ENCODE peak calls at places on chromosomes 11 and 22, in nine cellular contexts. One of them, this sample, is unnamed.
A peak's percentile ranks its signal among the peaks of the same experiment; 100 is the strongest.

GRCh38 chr11:5423131-5423530 is 1.2 kb downstream of the OR51Q1 start:
- DNase-seq in PC-9: no peak
- DNase-seq in WERI-Rb-1: no peak
- DNase-seq in tibial nerve: no peak
- DNase-seq in stomach: no peak
- DNase-seq in PC-3: no peak
- DNase-seq in colonic mucosa: no peak
- DNase-seq in heart left ventricle: no peak
- DNase-seq in cardiac muscle cell: no peak
- DNase-seq in this sample: no peak

GRCh38 chr22:19807161-19807913 is 46.8 kb downstream of the TBX1 start:
- DNase-seq in PC-9: no peak
- DNase-seq in WERI-Rb-1: no peak
- DNase-seq in tibial nerve: no peak
- DNase-seq in stomach: no peak
- DNase-seq in PC-3: no peak
- DNase-seq in colonic mucosa: no peak
- DNase-seq in heart left ventricle: no peak
- DNase-seq in cardiac muscle cell: no peak
- DNase-seq in this sample: no peak

GRCh38 chr22:35043251-35043931 is 22.6 kb upstream of the ISX start:
- DNase-seq in PC-9: no peak
- DNase-seq in WERI-Rb-1: no peak
- DNase-seq in tibial nerve: no peak
- DNase-seq in stomach: no peak
- DNase-seq in PC-3: peak; percentile 18
- DNase-seq in colonic mucosa: no peak
- DNase-seq in heart left ventricle: no peak
- DNase-seq in cardiac muscle cell: peak; percentile 23
- DNase-seq in this sample: peak; percentile 7

GRCh38 chr11:2799881-2800654 is 85.5 kb downstream of the CDKN1C start:
- DNase-seq in PC-9: peak; percentile 63
- DNase-seq in WERI-Rb-1: peak; percentile 4
- DNase-seq in tibial nerve: peak; percentile 9
- DNase-seq in stomach: peak; percentile 38
- DNase-seq in PC-3: no peak
- DNase-seq in colonic mucosa: peak; percentile 15
- DNase-seq in heart left ventricle: peak; percentile 21
- DNase-seq in cardiac muscle cell: no peak
- DNase-seq in this sample: no peak

GRCh38 chr22:34812631-34813030 is 253.3 kb upstream of the ISX start:
- DNase-seq in PC-9: no peak
- DNase-seq in WERI-Rb-1: no peak
- DNase-seq in tibial nerve: no peak
- DNase-seq in stomach: no peak
- DNase-seq in PC-3: no peak
- DNase-seq in colonic mucosa: no peak
- DNase-seq in heart left ventricle: no peak
- DNase-seq in cardiac muscle cell: no peak
- DNase-seq in this sample: no peak

GRCh38 chr11:10920205-10920604 is 62.4 kb upstream of the ZBED5 start:
- DNase-seq in PC-9: no peak
- DNase-seq in WERI-Rb-1: peak; percentile 70
- DNase-seq in tibial nerve: no peak
- DNase-seq in stomach: no peak
- DNase-seq in PC-3: no peak
- DNase-seq in colonic mucosa: no peak
- DNase-seq in heart left ventricle: no peak
- DNase-seq in cardiac muscle cell: no peak
- DNase-seq in this sample: no peak

GRCh38 chr22:35368386-35368785 is 12.5 kb upstream of the HMOX1 start:
- DNase-seq in PC-9: peak; percentile 60
- DNase-seq in WERI-Rb-1: no peak
- DNase-seq in tibial nerve: no peak
- DNase-seq in stomach: no peak
- DNase-seq in PC-3: no peak
- DNase-seq in colonic mucosa: peak; percentile 68
- DNase-seq in heart left ventricle: no peak
- DNase-seq in cardiac muscle cell: no peak
- DNase-seq in this sample: no peak

GRCh38 chr11:44568706-44569473 is 3.4 kb downstream of the CD82 start:
- DNase-seq in PC-9: peak; percentile 61
- DNase-seq in WERI-Rb-1: no peak
- DNase-seq in tibial nerve: peak; percentile 35
- DNase-seq in stomach: peak; percentile 75
- DNase-seq in PC-3: peak; percentile 81
- DNase-seq in colonic mucosa: peak; percentile 67
- DNase-seq in heart left ventricle: peak; percentile 83
- DNase-seq in cardiac muscle cell: no peak
- DNase-seq in this sample: peak; percentile 88

GRCh38 chr11:33742249-33742851 is 6.1 kb upstream of the CD59 start:
- DNase-seq in PC-9: no peak
- DNase-seq in WERI-Rb-1: no peak
- DNase-seq in tibial nerve: no peak
- DNase-seq in stomach: no peak
- DNase-seq in PC-3: peak; percentile 60
- DNase-seq in colonic mucosa: no peak
- DNase-seq in heart left ventricle: no peak
- DNase-seq in cardiac muscle cell: no peak
- DNase-seq in this sample: no peak

GRCh38 chr22:19035474-19036228 is 86.6 kb downstream of the DGCR2 start:
- DNase-seq in PC-9: no peak
- DNase-seq in WERI-Rb-1: peak; percentile 68
- DNase-seq in tibial nerve: no peak
- DNase-seq in stomach: peak; percentile 23
- DNase-seq in PC-3: no peak
- DNase-seq in colonic mucosa: no peak
- DNase-seq in heart left ventricle: peak; percentile 22
- DNase-seq in cardiac muscle cell: peak; percentile 63
- DNase-seq in this sample: no peak

GRCh38 chr11:61294717-61295595 is at the start of gene VWCE:
- DNase-seq in PC-9: peak; percentile 69
- DNase-seq in WERI-Rb-1: peak; percentile 81
- DNase-seq in tibial nerve: no peak
- DNase-seq in stomach: peak; percentile 71
- DNase-seq in PC-3: peak; percentile 55
- DNase-seq in colonic mucosa: peak; percentile 48
- DNase-seq in heart left ventricle: peak; percentile 69
- DNase-seq in cardiac muscle cell: peak; percentile 86
- DNase-seq in this sample: peak; percentile 45

GRCh38 chr22:48702573-48703264 is 1125.0 kb downstream of the BRD1 start:
- DNase-seq in PC-9: no peak
- DNase-seq in WERI-Rb-1: no peak
- DNase-seq in tibial nerve: peak; percentile 63
- DNase-seq in stomach: peak; percentile 31
- DNase-seq in PC-3: no peak
- DNase-seq in colonic mucosa: no peak
- DNase-seq in heart left ventricle: peak; percentile 22
- DNase-seq in cardiac muscle cell: no peak
- DNase-seq in this sample: no peak

GRCh38 chr22:44291265-44292006 is 21.3 kb downstream of the SHISAL1 start:
- DNase-seq in PC-9: no peak
- DNase-seq in WERI-Rb-1: no peak
- DNase-seq in tibial nerve: no peak
- DNase-seq in stomach: no peak
- DNase-seq in PC-3: no peak
- DNase-seq in colonic mucosa: no peak
- DNase-seq in heart left ventricle: no peak
- DNase-seq in cardiac muscle cell: no peak
- DNase-seq in this sample: no peak

GRCh38 chr11:75161506-75161905 is 10.6 kb downstream of the SLCO2B1 start:
- DNase-seq in PC-9: no peak
- DNase-seq in WERI-Rb-1: no peak
- DNase-seq in tibial nerve: no peak
- DNase-seq in stomach: no peak
- DNase-seq in PC-3: no peak
- DNase-seq in colonic mucosa: no peak
- DNase-seq in heart left ventricle: no peak
- DNase-seq in cardiac muscle cell: no peak
- DNase-seq in this sample: no peak
- H3K27ac ChIP-seq in PC-9: no peak overlapping the region
- H3K27ac ChIP-seq in WERI-Rb-1: no peak overlapping the region
- H3K27ac ChIP-seq in tibial nerve: peak overlapping the region; percentile 58
- H3K27ac ChIP-seq in stomach: peak overlapping the region; percentile 11
- H3K27ac ChIP-seq in PC-3: no peak overlapping the region
- H3K27ac ChIP-seq in colonic mucosa: no peak overlapping the region
- H3K27ac ChIP-seq in heart left ventricle: peak overlapping the region; percentile 46
- H3K27ac ChIP-seq in cardiac muscle cell: no peak overlapping the region
- H3K27ac ChIP-seq in this sample: no peak overlapping the region

DNA sequence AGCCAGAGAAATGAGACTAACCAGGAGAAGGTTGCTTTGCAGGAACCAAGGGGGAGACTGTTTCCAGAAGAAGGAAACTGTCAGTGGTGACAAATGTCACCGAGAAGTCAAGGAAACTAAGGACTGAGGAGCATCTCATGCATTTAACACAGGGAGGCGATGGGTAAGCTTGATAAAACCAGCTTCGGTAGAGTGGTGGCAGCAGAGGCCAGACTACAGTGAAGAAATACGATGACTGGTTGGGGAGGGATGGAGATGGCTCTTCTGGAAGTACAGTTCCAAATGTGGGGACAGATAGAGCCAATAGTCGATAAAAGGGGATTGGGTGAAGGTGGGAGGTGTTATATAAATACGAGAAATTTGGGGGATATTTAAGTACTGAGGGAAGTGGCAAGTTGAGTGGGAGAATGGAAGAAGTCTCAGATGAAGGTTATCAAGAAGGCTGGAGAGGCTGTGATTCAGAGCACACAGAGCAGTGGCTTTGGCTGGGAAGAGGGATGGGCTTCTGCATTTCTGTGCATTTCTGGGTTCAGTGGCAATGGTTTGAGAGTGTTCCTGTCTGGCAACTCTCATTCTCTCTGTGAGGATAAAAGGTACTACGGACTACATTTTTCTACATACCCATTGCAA is 29.2 kb downstream of the SC5D start:
- DNase-seq in PC-9: no peak
- DNase-seq in WERI-Rb-1: peak; percentile 67
- DNase-seq in tibial nerve: no peak
- DNase-seq in stomach: no peak
- DNase-seq in PC-3: peak; percentile 76
- DNase-seq in colonic mucosa: peak; percentile 55
- DNase-seq in heart left ventricle: peak; percentile 33
- DNase-seq in cardiac muscle cell: peak; percentile 24
- DNase-seq in this sample: peak; percentile 27
- TF ChIP-seq CTCF in PC-9: peak; percentile 46
- TF ChIP-seq CTCF in WERI-Rb-1: peak; percentile 73
- TF ChIP-seq CTCF in tibial nerve: peak; percentile 46
- TF ChIP-seq CTCF in stomach: peak; percentile 12
- TF ChIP-seq CTCF in PC-3: peak; percentile 87
- TF ChIP-seq CTCF in colonic mucosa: peak; percentile 30
- TF ChIP-seq CTCF in heart left ventricle: peak; percentile 49
- TF ChIP-seq CTCF in cardiac muscle cell: peak; percentile 18
- TF ChIP-seq CTCF in this sample: no peak

GRCh38 chr11:113725883-113726405 is 19.8 kb upstream of the TMPRSS5 start:
- DNase-seq in PC-9: no peak
- DNase-seq in WERI-Rb-1: no peak
- DNase-seq in tibial nerve: no peak
- DNase-seq in stomach: no peak
- DNase-seq in PC-3: peak; percentile 11
- DNase-seq in colonic mucosa: no peak
- DNase-seq in heart left ventricle: no peak
- DNase-seq in cardiac muscle cell: no peak
- DNase-seq in this sample: no peak
- H3K27ac ChIP-seq in PC-9: no peak overlapping the region
- H3K27ac ChIP-seq in WERI-Rb-1: no peak overlapping the region
- H3K27ac ChIP-seq in tibial nerve: no peak overlapping the region
- H3K27ac ChIP-seq in stomach: no peak overlapping the region
- H3K27ac ChIP-seq in PC-3: no peak overlapping the region
- H3K27ac ChIP-seq in colonic mucosa: no peak overlapping the region
- H3K27ac ChIP-seq in heart left ventricle: no peak overlapping the region
- H3K27ac ChIP-seq in cardiac muscle cell: no peak overlapping the region
- H3K27ac ChIP-seq in this sample: no peak overlapping the region

GRCh38 chr11:64648551-64648950 is 57.5 kb downstream of the SLC22A12 start:
- DNase-seq in PC-9: no peak
- DNase-seq in WERI-Rb-1: no peak
- DNase-seq in tibial nerve: no peak
- DNase-seq in stomach: no peak
- DNase-seq in PC-3: no peak
- DNase-seq in colonic mucosa: no peak
- DNase-seq in heart left ventricle: no peak
- DNase-seq in cardiac muscle cell: no peak
- DNase-seq in this sample: no peak

GRCh38 chr11:64652586-64653387 is 61.8 kb downstream of the SLC22A12 start:
- DNase-seq in PC-9: peak; percentile 88
- DNase-seq in WERI-Rb-1: peak; percentile 88
- DNase-seq in tibial nerve: peak; percentile 74
- DNase-seq in stomach: peak; percentile 81
- DNase-seq in PC-3: peak; percentile 93
- DNase-seq in colonic mucosa: peak; percentile 84
- DNase-seq in heart left ventricle: peak; percentile 74
- DNase-seq in cardiac muscle cell: peak; percentile 81
- DNase-seq in this sample: peak; percentile 89

GRCh38 chr11:64650923-64651523 is 60.0 kb downstream of the SLC22A12 start:
- DNase-seq in PC-9: peak; percentile 37
- DNase-seq in WERI-Rb-1: peak; percentile 50
- DNase-seq in tibial nerve: no peak
- DNase-seq in stomach: no peak
- DNase-seq in PC-3: peak; percentile 40
- DNase-seq in colonic mucosa: no peak
- DNase-seq in heart left ventricle: no peak
- DNase-seq in cardiac muscle cell: peak; percentile 47
- DNase-seq in this sample: peak; percentile 42

GRCh38 chr11:64647019-64647805 is 56.2 kb downstream of the SLC22A12 start:
- DNase-seq in PC-9: no peak
- DNase-seq in WERI-Rb-1: no peak
- DNase-seq in tibial nerve: no peak
- DNase-seq in stomach: no peak
- DNase-seq in PC-3: no peak
- DNase-seq in colonic mucosa: no peak
- DNase-seq in heart left ventricle: no peak
- DNase-seq in cardiac muscle cell: no peak
- DNase-seq in this sample: no peak

GRCh38 chr11:64649304-64649703 is 58.3 kb downstream of the SLC22A12 start:
- DNase-seq in PC-9: peak; percentile 26
- DNase-seq in WERI-Rb-1: peak; percentile 70
- DNase-seq in tibial nerve: no peak
- DNase-seq in stomach: no peak
- DNase-seq in PC-3: peak; percentile 30
- DNase-seq in colonic mucosa: no peak
- DNase-seq in heart left ventricle: no peak
- DNase-seq in cardiac muscle cell: peak; percentile 71
- DNase-seq in this sample: peak; percentile 20
- TF ChIP-seq CTCF in PC-9: peak; percentile 73
- TF ChIP-seq CTCF in WERI-Rb-1: peak; percentile 61
- TF ChIP-seq CTCF in tibial nerve: peak; percentile 32
- TF ChIP-seq CTCF in stomach: no peak
- TF ChIP-seq CTCF in PC-3: peak; percentile 84
- TF ChIP-seq CTCF in colonic mucosa: peak; percentile 31
- TF ChIP-seq CTCF in heart left ventricle: peak; percentile 23
- TF ChIP-seq CTCF in cardiac muscle cell: peak; percentile 61
- TF ChIP-seq CTCF in this sample: no peak